ENCODE peak calls at places on chromosome 1, in seven cellular contexts. B is hepatocyte, W is lower lobe of right lung, O is GM23248, A is Peyer's patch, C is transverse colon, G is tibial artery. N is an unnamed sample.

GRCh38 chr1:11434926-11435325 is 44.0 kb upstream of the DISP3 start:
- DNase-seq in A (no peak), G (no peak), O (no peak), C (no peak), W (no peak), B (no peak), N (no peak)

GRCh38 chr1:47996060-47996405 is 1.2 kb downstream of the TRABD2B start:
- DNase-seq in G (no peak), B (no peak), C (no peak), O (no peak), A (no peak), W (no peak), N (no peak)

GRCh38 chr1:229781453-229781852 is 155.4 kb downstream of the URB2 start:
- DNase-seq in A (no peak), B (peak; percentile 37), C (peak; percentile 50), O (no peak), G (no peak), W (peak; percentile 66), N (no peak)

GRCh38 chr1:185439727-185440415 is 122.8 kb upstream of the IVNS1ABP start:
- DNase-seq in C (no peak), W (no peak), O (peak; percentile 95), G (no peak), A (no peak), B (peak; percentile 57), N (no peak)

GRCh38 chr1:43309626-43310025 is 8.8 kb downstream of the TIE1 start:
- DNase-seq in O (peak; percentile 42), A (no peak), B (no peak), G (no peak), W (peak; percentile 39), C (no peak), N (no peak)

GRCh38 chr1:14140800-14141526 is 441.0 kb downstream of the PRDM2 start:
- DNase-seq in W (peak; percentile 69), C (no peak), O (peak; percentile 12), G (peak; percentile 34), A (no peak), B (peak; percentile 37), N (no peak)

GRCh38 chr1:153140484-153140883 is 10.2 kb downstream of the SPRR2G start:
- DNase-seq in G (no peak), B (no peak), A (no peak), C (no peak), O (no peak), W (no peak), N (no peak)

GRCh38 chr1:954927-955326 is 4.1 kb downstream of the NOC2L start:
- DNase-seq in O (no peak), B (no peak), W (no peak), A (no peak), G (no peak), C (no peak), N (no peak)

GRCh38 chr1:89350298-89350697 is 13.6 kb upstream of the GBP6 start:
- DNase-seq in G (no peak), O (no peak), B (no peak), A (no peak), C (no peak), W (no peak), N (no peak)

GRCh38 chr1:185636848-185637247 is 97.3 kb upstream of the HMCN1 start:
- DNase-seq in W (no peak), C (no peak), A (no peak), B (no peak), G (no peak), O (no peak), N (no peak)

GRCh38 chr1:158185770-158186705 is 5.3 kb downstream of the CD1D start:
- DNase-seq in B (no peak), A (no peak), W (no peak), O (no peak), G (no peak), C (no peak), N (no peak)

GRCh38 chr1:152191711-152192110 is 32.3 kb downstream of the HRNR start:
- DNase-seq in G (no peak), B (no peak), C (no peak), A (no peak), O (no peak), W (no peak), N (no peak)

GRCh38 chr1:233010164-233010563 is 59.8 kb downstream of the NTPCR start:
- DNase-seq in B (no peak), A (no peak), W (no peak), C (no peak), G (no peak), O (no peak), N (no peak)

GRCh38 chr1:174740248-174740990 is 259.3 kb upstream of the CACYBP start:
- DNase-seq in W (no peak), B (peak; percentile 16), C (no peak), A (no peak), O (peak; percentile 37), G (no peak), N (no peak)

GRCh38 chr1:36149237-36149972 is at the start of gene TRAPPC3:
- DNase-seq in G (peak; percentile 100), B (peak; percentile 100), A (peak; percentile 100), W (peak; percentile 100), O (peak; percentile 100), C (peak; percentile 100), N (peak; percentile 96)

GRCh38 chr1:10794724-10795304 is 1.6 kb downstream of the CASZ1 start:
- DNase-seq in A (no peak), C (no peak), O (peak; percentile 38), G (no peak), W (no peak), B (peak; percentile 24), N (no peak)

GRCh38 chr1:34876406-34876805 is 16.9 kb upstream of the SMIM12 start:
- DNase-seq in W (no peak), O (no peak), A (no peak), G (no peak), C (no peak), B (no peak), N (no peak)

GRCh38 chr1:102640312-102640711 is 468.0 kb downstream of the COL11A1 start:
- DNase-seq in C (no peak), W (no peak), A (no peak), B (no peak), G (no peak), O (no peak), N (no peak)

GRCh38 chr1:240947438-240948224 is 335.7 kb upstream of the GREM2 start:
- DNase-seq in B (peak; percentile 23), G (no peak), O (no peak), C (no peak), A (no peak), W (no peak), N (no peak)

GRCh38 chr1:37474051-37474696 is at the start of gene ZC3H12A:
- DNase-seq in O (peak; percentile 94), W (peak; percentile 96), B (peak; percentile 98), G (peak; percentile 89), A (peak; percentile 96), C (peak; percentile 96), N (peak; percentile 91)

GRCh38 chr1:151716771-151717631 is at the start of gene CELF3:
- DNase-seq in B (peak; percentile 49), C (no peak), A (no peak), G (no peak), W (no peak), O (peak; percentile 32), N (no peak)

GRCh38 chr1:206986402-206986801 is 16.1 kb upstream of the FCAMR start:
- DNase-seq in G (no peak), B (no peak), W (no peak), A (no peak), C (no peak), O (no peak), N (no peak)

GRCh38 chr1:206982216-206982615 is 12.0 kb upstream of the FCAMR start:
- DNase-seq in O (peak; percentile 68), C (peak; percentile 69), G (no peak), W (peak; percentile 62), A (no peak), B (peak; percentile 69), N (peak; percentile 64)

GRCh38 chr1:206987873-206988272 is 17.6 kb upstream of the FCAMR start:
- DNase-seq in B (no peak), C (no peak), O (no peak), A (no peak), W (no peak), G (no peak), N (no peak)

GRCh38 chr1:206986885-206987284 is 16.6 kb upstream of the FCAMR start:
- DNase-seq in O (no peak), B (no peak), G (no peak), W (no peak), A (no peak), C (no peak), N (no peak)

GRCh38 chr1:206985162-206985749 is 15.0 kb upstream of the FCAMR start:
- DNase-seq in A (no peak), B (no peak), G (no peak), O (no peak), W (no peak), C (no peak), N (no peak)
- H3K27ac ChIP-seq in A (no peak overlapping the region), B (no peak overlapping the region), G (no peak overlapping the region), O (no peak overlapping the region), W (no peak overlapping the region), C (no peak overlapping the region), N (no peak overlapping the region)

DNA sequence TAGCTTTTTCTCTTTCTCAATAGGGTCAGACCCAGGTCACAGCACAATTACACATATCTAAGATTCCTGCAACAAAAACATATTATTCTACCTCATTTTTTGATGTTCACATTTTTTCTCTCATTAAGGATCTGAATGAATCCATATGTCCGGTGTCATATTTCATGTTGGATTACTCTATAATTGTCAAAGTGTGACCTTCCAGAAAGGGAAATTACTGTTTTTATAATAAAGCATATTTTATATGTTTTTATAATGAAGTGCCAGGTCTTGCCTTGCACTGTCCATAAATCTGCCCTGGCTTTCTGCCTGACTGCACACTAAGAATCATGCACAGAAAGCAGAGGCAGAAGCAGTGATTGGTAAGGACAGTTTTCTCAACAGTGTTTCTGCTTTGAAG is 143.7 kb downstream of the KCNT2 start:
- DNase-seq in B (no peak), A (no peak), C (no peak), W (no peak), G (no peak), O (peak; percentile 47), N (no peak)
- H3K27ac ChIP-seq in B (no peak overlapping the region), A (no peak overlapping the region), C (no peak overlapping the region), W (no peak overlapping the region), G (no peak overlapping the region), O (no peak overlapping the region), N (no peak overlapping the region)

DNA sequence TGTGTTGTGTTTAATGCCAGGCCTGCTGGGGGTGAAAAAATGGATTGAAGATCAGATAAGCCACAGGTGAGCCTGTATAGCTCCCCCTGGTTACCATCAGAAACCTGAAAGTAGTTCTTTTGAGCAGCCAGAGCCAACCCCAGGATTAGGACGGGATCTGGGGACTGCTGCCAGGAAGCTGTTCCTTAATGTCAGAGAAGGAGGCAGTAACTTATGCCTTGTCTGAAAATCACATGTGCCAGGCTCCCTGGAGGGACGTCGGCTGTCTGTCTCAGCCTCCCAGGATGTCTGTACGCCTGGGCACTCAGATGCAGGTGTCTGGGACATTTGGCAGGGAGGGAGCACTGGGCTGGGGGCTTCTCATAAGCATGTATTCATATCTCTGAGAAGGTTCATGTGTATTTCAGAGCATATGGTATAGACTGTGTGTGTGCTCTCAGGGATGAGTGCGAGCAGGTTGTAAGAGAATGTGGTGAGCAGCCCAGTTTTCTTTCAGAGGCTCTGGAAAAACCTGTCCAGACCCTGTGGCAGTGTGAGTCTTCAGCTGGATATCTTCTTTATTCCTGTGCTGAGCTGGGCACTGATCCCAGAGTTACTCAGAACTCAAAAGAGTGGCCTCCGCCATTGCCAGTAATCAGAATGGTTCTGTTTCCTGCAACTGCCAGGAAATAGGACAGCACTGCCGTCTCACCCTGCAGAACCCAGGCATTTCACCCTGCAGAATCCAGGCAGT is 2.8 kb downstream of the FAM43B start:
- DNase-seq in A (no peak), G (no peak), W (no peak), C (no peak), B (no peak), O (peak; percentile 70), N (no peak)
- H3K27ac ChIP-seq in A (no peak overlapping the region), G (no peak overlapping the region), W (no peak overlapping the region), C (no peak overlapping the region), B (no peak overlapping the region), O (no peak overlapping the region), N (no peak overlapping the region)

GRCh38 chr1:2447274-2448097 is 28.6 kb upstream of the PLCH2 start:
- DNase-seq in C (no peak), G (no peak), B (no peak), O (no peak), W (no peak), A (no peak), N (no peak)
- H3K27ac ChIP-seq in C (no peak overlapping the region), G (no peak overlapping the region), B (no peak overlapping the region), O (no peak overlapping the region), W (no peak overlapping the region), A (no peak overlapping the region), N (no peak overlapping the region)